ENCODE peak calls at places on chromosomes 3 and 15, in six cellular contexts. One of them, this sample, is unnamed. For H3K36me3, H3K27me3 and H3K9me3, the result is how much of the 10 kb centered on the place peaks cover.

GRCh38 chr3:185934726-185935464 is 2.9 kb downstream of the TRA2B start:
- DNase-seq in esophagus squamous epithelium: no peak
- DNase-seq in heart left ventricle: no peak
- DNase-seq in HCT116: no peak
- DNase-seq in endothelial cell of umbilical vein: peak
- DNase-seq in astrocyte: no peak
- DNase-seq in this sample: no peak

GRCh38 chr15:91385301-91385700 is 285.2 kb downstream of the SV2B start:
- DNase-seq in esophagus squamous epithelium: no peak
- DNase-seq in HCT116: no peak
- DNase-seq in endothelial cell of umbilical vein: no peak
- DNase-seq in heart left ventricle: no peak
- DNase-seq in astrocyte: peak
- DNase-seq in this sample: no peak

GRCh38 chr15:58568157-58568571 is 136.4 kb downstream of the LIPC start:
- DNase-seq in HCT116: no peak
- DNase-seq in astrocyte: no peak
- DNase-seq in esophagus squamous epithelium: no peak
- DNase-seq in endothelial cell of umbilical vein: peak
- DNase-seq in heart left ventricle: peak
- DNase-seq in this sample: no peak

GRCh38 chr3:192929146-192929545 is 11.5 kb upstream of the MB21D2 start:
- DNase-seq in endothelial cell of umbilical vein: no peak
- DNase-seq in HCT116: no peak
- DNase-seq in esophagus squamous epithelium: no peak
- DNase-seq in astrocyte: peak
- DNase-seq in heart left ventricle: no peak
- DNase-seq in this sample: no peak

GRCh38 chr3:136818851-136819783 is at the start of gene SLC35G2:
- DNase-seq in esophagus squamous epithelium: no peak
- DNase-seq in astrocyte: peak
- DNase-seq in HCT116: no peak
- DNase-seq in heart left ventricle: peak
- DNase-seq in endothelial cell of umbilical vein: peak
- DNase-seq in this sample: no peak

GRCh38 chr3:123883656-123884257 is 375 bp downstream of the MYLK start:
- DNase-seq in endothelial cell of umbilical vein: no peak
- DNase-seq in esophagus squamous epithelium: no peak
- DNase-seq in astrocyte: no peak
- DNase-seq in HCT116: no peak
- DNase-seq in heart left ventricle: peak
- DNase-seq in this sample: no peak

GRCh38 chr15:57217716-57218598 is 158.3 kb upstream of the CGNL1 start:
- DNase-seq in HCT116: no peak
- DNase-seq in heart left ventricle: no peak
- DNase-seq in astrocyte: peak
- DNase-seq in esophagus squamous epithelium: no peak
- DNase-seq in endothelial cell of umbilical vein: peak
- DNase-seq in this sample: no peak

GRCh38 chr15:90893175-90894090 is 9.1 kb downstream of the FES start:
- DNase-seq in HCT116: peak
- DNase-seq in astrocyte: no peak
- DNase-seq in endothelial cell of umbilical vein: no peak
- DNase-seq in esophagus squamous epithelium: no peak
- DNase-seq in heart left ventricle: no peak
- DNase-seq in this sample: no peak

GRCh38 chr15:92473784-92474183 is 80.1 kb downstream of the ST8SIA2 start:
- DNase-seq in astrocyte: no peak
- DNase-seq in endothelial cell of umbilical vein: no peak
- DNase-seq in HCT116: no peak
- DNase-seq in esophagus squamous epithelium: no peak
- DNase-seq in heart left ventricle: no peak
- DNase-seq in this sample: no peak

GRCh38 chr3:133754455-133754854 is 8.3 kb downstream of the TF start:
- DNase-seq in esophagus squamous epithelium: no peak
- DNase-seq in astrocyte: no peak
- DNase-seq in HCT116: no peak
- DNase-seq in endothelial cell of umbilical vein: no peak
- DNase-seq in heart left ventricle: no peak
- DNase-seq in this sample: no peak

GRCh38 chr15:38260077-38260476 is 7.4 kb downstream of the SPRED1 start:
- DNase-seq in esophagus squamous epithelium: no peak
- DNase-seq in astrocyte: peak
- DNase-seq in endothelial cell of umbilical vein: no peak
- DNase-seq in heart left ventricle: no peak
- DNase-seq in HCT116: no peak
- DNase-seq in this sample: no peak

GRCh38 chr3:134463676-134464611 is 21.8 kb downstream of the ANAPC13 start:
- DNase-seq in endothelial cell of umbilical vein: no peak
- DNase-seq in heart left ventricle: peak
- DNase-seq in HCT116: no peak
- DNase-seq in astrocyte: peak
- DNase-seq in esophagus squamous epithelium: no peak
- DNase-seq in this sample: peak

GRCh38 chr3:60207833-60208367 is 1043.4 kb downstream of the FHIT start:
- DNase-seq in esophagus squamous epithelium: no peak
- DNase-seq in heart left ventricle: no peak
- DNase-seq in endothelial cell of umbilical vein: no peak
- DNase-seq in astrocyte: no peak
- DNase-seq in HCT116: no peak
- DNase-seq in this sample: no peak

GRCh38 chr3:169664034-169664820 is 715 bp upstream of the MECOM start:
- DNase-seq in esophagus squamous epithelium: no peak
- DNase-seq in endothelial cell of umbilical vein: peak
- DNase-seq in HCT116: no peak
- DNase-seq in astrocyte: no peak
- DNase-seq in heart left ventricle: no peak
- DNase-seq in this sample: no peak

GRCh38 chr3:25820372-25820771 is 30.5 kb downstream of the OXSM start:
- DNase-seq in esophagus squamous epithelium: no peak
- DNase-seq in HCT116: no peak
- DNase-seq in astrocyte: peak
- DNase-seq in endothelial cell of umbilical vein: peak
- DNase-seq in heart left ventricle: no peak
- DNase-seq in this sample: no peak

GRCh38 chr3:188370081-188370830 is 216.3 kb downstream of the LPP start:
- DNase-seq in esophagus squamous epithelium: no peak
- DNase-seq in HCT116: no peak
- DNase-seq in heart left ventricle: no peak
- DNase-seq in astrocyte: no peak
- DNase-seq in endothelial cell of umbilical vein: no peak
- DNase-seq in this sample: no peak

GRCh38 chr15:36888018-36888992 is 212.0 kb downstream of the MEIS2 start:
- DNase-seq in endothelial cell of umbilical vein: no peak
- DNase-seq in heart left ventricle: no peak
- DNase-seq in esophagus squamous epithelium: no peak
- DNase-seq in HCT116: no peak
- DNase-seq in astrocyte: peak
- DNase-seq in this sample: no peak

GRCh38 chr3:185983495-185984141 is 45.8 kb upstream of the TRA2B start:
- DNase-seq in heart left ventricle: peak
- DNase-seq in HCT116: peak
- DNase-seq in endothelial cell of umbilical vein: peak
- DNase-seq in esophagus squamous epithelium: no peak
- DNase-seq in astrocyte: peak
- DNase-seq in this sample: peak

GRCh38 chr3:72031581-72031980 is 246.6 kb upstream of the PROK2 start:
- DNase-seq in HCT116: no peak
- DNase-seq in esophagus squamous epithelium: no peak
- DNase-seq in astrocyte: peak
- DNase-seq in endothelial cell of umbilical vein: no peak
- DNase-seq in heart left ventricle: peak
- DNase-seq in this sample: no peak

GRCh38 chr15:65132841-65133549 is 613 bp downstream of the PDCD7 start:
- DNase-seq in HCT116: no peak
- DNase-seq in endothelial cell of umbilical vein: peak
- DNase-seq in heart left ventricle: peak
- DNase-seq in esophagus squamous epithelium: no peak
- DNase-seq in astrocyte: peak
- DNase-seq in this sample: no peak

GRCh38 chr15:91926871-91927270 is 73.4 kb downstream of the SLCO3A1 start:
- DNase-seq in heart left ventricle: no peak
- DNase-seq in esophagus squamous epithelium: no peak
- DNase-seq in endothelial cell of umbilical vein: no peak
- DNase-seq in HCT116: no peak
- DNase-seq in astrocyte: no peak
- DNase-seq in this sample: no peak

GRCh38 chr3:52471371-52472238 is 16.2 kb downstream of the NISCH start:
- DNase-seq in astrocyte: no peak
- DNase-seq in endothelial cell of umbilical vein: peak
- DNase-seq in esophagus squamous epithelium: no peak
- DNase-seq in heart left ventricle: peak
- DNase-seq in HCT116: no peak
- DNase-seq in this sample: peak

GRCh38 chr3:52472239-52472783 is 16.9 kb downstream of the NISCH start:
- DNase-seq in HCT116: no peak
- DNase-seq in astrocyte: no peak
- DNase-seq in heart left ventricle: peak
- DNase-seq in esophagus squamous epithelium: no peak
- DNase-seq in endothelial cell of umbilical vein: no peak
- DNase-seq in this sample: no peak

GRCh38 chr3:52469001-52469400 is 13.6 kb downstream of the NISCH start:
- DNase-seq in esophagus squamous epithelium: no peak
- DNase-seq in HCT116: no peak
- DNase-seq in heart left ventricle: no peak
- DNase-seq in endothelial cell of umbilical vein: peak
- DNase-seq in astrocyte: no peak
- DNase-seq in this sample: no peak

GRCh38 chr3:52473031-52473430 is 17.6 kb downstream of the NISCH start:
- DNase-seq in astrocyte: no peak
- DNase-seq in esophagus squamous epithelium: no peak
- DNase-seq in HCT116: no peak
- DNase-seq in heart left ventricle: peak
- DNase-seq in endothelial cell of umbilical vein: no peak
- DNase-seq in this sample: no peak

GRCh38 chr3:52470920-52471319 is 15.5 kb downstream of the NISCH start:
- DNase-seq in heart left ventricle: no peak
- DNase-seq in astrocyte: no peak
- DNase-seq in HCT116: no peak
- DNase-seq in endothelial cell of umbilical vein: no peak
- DNase-seq in esophagus squamous epithelium: no peak
- DNase-seq in this sample: no peak
- H3K36me3 ChIP-seq in heart left ventricle: under half
- H3K36me3 ChIP-seq in astrocyte: under half
- H3K36me3 ChIP-seq in HCT116: under half
- H3K36me3 ChIP-seq in endothelial cell of umbilical vein: under half
- H3K36me3 ChIP-seq in esophagus squamous epithelium: under half
- H3K36me3 ChIP-seq in this sample: under half

GRCh38 chr3:189806171-189806951 is 175.2 kb downstream of the TP63 start:
- DNase-seq in HCT116: no peak
- DNase-seq in esophagus squamous epithelium: no peak
- DNase-seq in astrocyte: peak
- DNase-seq in endothelial cell of umbilical vein: no peak
- DNase-seq in heart left ventricle: no peak
- DNase-seq in this sample: no peak

GRCh38 chr3:189805375-189806067 is 174.3 kb downstream of the TP63 start:
- DNase-seq in astrocyte: no peak
- DNase-seq in heart left ventricle: no peak
- DNase-seq in esophagus squamous epithelium: no peak
- DNase-seq in endothelial cell of umbilical vein: no peak
- DNase-seq in HCT116: no peak
- DNase-seq in this sample: no peak

GRCh38 chr3:189813652-189814245 is 182.6 kb downstream of the TP63 start:
- DNase-seq in endothelial cell of umbilical vein: no peak
- DNase-seq in esophagus squamous epithelium: no peak
- DNase-seq in heart left ventricle: no peak
- DNase-seq in astrocyte: no peak
- DNase-seq in HCT116: no peak
- DNase-seq in this sample: peak

GRCh38 chr3:189808246-189809007 is 177.2 kb downstream of the TP63 start:
- DNase-seq in astrocyte: no peak
- DNase-seq in endothelial cell of umbilical vein: no peak
- DNase-seq in heart left ventricle: no peak
- DNase-seq in esophagus squamous epithelium: no peak
- DNase-seq in HCT116: no peak
- DNase-seq in this sample: peak

GRCh38 chr3:189809583-189809982 is 178.4 kb downstream of the TP63 start:
- DNase-seq in astrocyte: no peak
- DNase-seq in esophagus squamous epithelium: no peak
- DNase-seq in heart left ventricle: no peak
- DNase-seq in endothelial cell of umbilical vein: no peak
- DNase-seq in HCT116: no peak
- DNase-seq in this sample: no peak
- H3K27me3 ChIP-seq in astrocyte: under half
- H3K27me3 ChIP-seq in esophagus squamous epithelium: under half
- H3K27me3 ChIP-seq in heart left ventricle: under half
- H3K27me3 ChIP-seq in endothelial cell of umbilical vein: under half
- H3K27me3 ChIP-seq in HCT116: under half
- H3K27me3 ChIP-seq in this sample: under half

GRCh38 chr3:1942751-1943150 is 155.9 kb upstream of the CNTN4 start:
- DNase-seq in endothelial cell of umbilical vein: peak
- DNase-seq in astrocyte: no peak
- DNase-seq in esophagus squamous epithelium: no peak
- DNase-seq in heart left ventricle: no peak
- DNase-seq in HCT116: no peak
- DNase-seq in this sample: no peak

GRCh38 chr3:1943395-1944118 is 155.1 kb upstream of the CNTN4 start:
- DNase-seq in esophagus squamous epithelium: no peak
- DNase-seq in heart left ventricle: no peak
- DNase-seq in HCT116: no peak
- DNase-seq in endothelial cell of umbilical vein: no peak
- DNase-seq in astrocyte: no peak
- DNase-seq in this sample: no peak

DNA sequence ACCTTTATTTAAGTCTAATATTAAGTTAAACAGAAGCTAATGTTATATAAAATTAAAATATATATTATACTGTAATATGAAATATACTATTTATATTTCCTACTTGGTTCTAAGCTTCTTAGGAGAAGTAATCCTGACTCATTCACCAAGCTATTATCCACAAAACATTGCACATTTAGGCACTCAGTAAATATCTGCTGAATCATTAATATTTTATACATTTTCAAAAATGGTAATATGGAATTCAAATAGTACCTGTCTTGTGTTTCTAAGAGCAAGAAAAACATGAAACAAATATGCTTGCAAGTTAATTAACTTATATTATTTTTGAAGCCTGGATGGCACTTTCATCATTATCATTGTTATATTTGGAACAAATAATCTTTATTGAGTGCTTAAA is 153.0 kb upstream of the CNTN4 start:
- DNase-seq in HCT116: no peak
- DNase-seq in astrocyte: no peak
- DNase-seq in heart left ventricle: no peak
- DNase-seq in endothelial cell of umbilical vein: no peak
- DNase-seq in esophagus squamous epithelium: no peak
- DNase-seq in this sample: no peak
- H3K9me3 ChIP-seq in HCT116: under half
- H3K9me3 ChIP-seq in astrocyte: under half
- H3K9me3 ChIP-seq in heart left ventricle: under half
- H3K9me3 ChIP-seq in endothelial cell of umbilical vein: under half
- H3K9me3 ChIP-seq in esophagus squamous epithelium: under half
- H3K9me3 ChIP-seq in this sample: under half

DNA sequence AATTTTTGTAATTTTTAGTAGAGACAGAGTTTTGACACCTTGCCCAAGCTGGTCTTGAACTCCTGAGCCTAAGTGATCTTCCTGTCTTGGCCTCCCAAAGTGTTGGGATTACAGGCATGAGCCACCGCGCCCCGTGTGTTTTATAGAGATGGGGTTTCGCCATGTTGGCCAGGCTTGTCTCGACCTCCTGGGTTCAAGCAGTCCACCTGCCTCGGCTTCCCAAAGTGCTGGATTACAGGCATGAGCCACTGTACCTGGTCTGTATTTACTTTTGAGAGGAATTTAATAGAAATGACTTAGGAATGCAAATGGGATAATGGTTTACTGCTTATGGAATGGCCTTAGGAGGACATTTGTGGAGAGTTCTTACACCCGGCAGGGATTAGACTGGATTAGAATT is 10.8 kb downstream of the TATDN2 start:
- DNase-seq in endothelial cell of umbilical vein: no peak
- DNase-seq in heart left ventricle: no peak
- DNase-seq in HCT116: no peak
- DNase-seq in astrocyte: no peak
- DNase-seq in esophagus squamous epithelium: no peak
- DNase-seq in this sample: no peak
- H3K36me3 ChIP-seq in endothelial cell of umbilical vein: under half
- H3K36me3 ChIP-seq in heart left ventricle: under half
- H3K36me3 ChIP-seq in HCT116: under half
- H3K36me3 ChIP-seq in astrocyte: under half
- H3K36me3 ChIP-seq in esophagus squamous epithelium: under half
- H3K36me3 ChIP-seq in this sample: under half